ENCODE peak calls at places on chromosomes 16 and 17, in eight cellular contexts. R is IMR-90; E is MCF 10A; N is activated CD8-positive, alpha-beta T cell treated with anti-CD3 and anti-CD28 coated beads for 36 hours; U is GM20000; H is choroid plexus epithelial cell; Q is heart right ventricle; F is cardiac fibroblast. V is an unnamed sample.

GRCh38 chr17:13477180-13477611 is 124.5 kb downstream of the HS3ST3A1 start:
- DNase-seq in R (peak; percentile 75), E (peak; percentile 40), N (no peak), U (no peak), H (peak; percentile 79), Q (no peak), F (peak; percentile 15), V (peak; percentile 10)

GRCh38 chr17:35373984-35374765 is 754 bp upstream of the SLFN11 start:
- DNase-seq in R (peak; percentile 55), E (peak; percentile 14), N (peak; percentile 80), U (peak; percentile 25), H (peak; percentile 44), Q (peak; percentile 46), F (peak; percentile 68), V (peak; percentile 12)

GRCh38 chr16:71626018-71626857 is at the start of gene MARVELD3:
- DNase-seq in R (no peak), E (peak; percentile 76), N (peak; percentile 32), U (peak; percentile 65), H (no peak), Q (no peak), F (no peak), V (peak; percentile 67)

GRCh38 chr16:1426734-1427451 is 4.0 kb upstream of the PERCC1 start:
- DNase-seq in R (no peak), E (no peak), N (no peak), U (no peak), H (no peak), Q (no peak), F (no peak), V (no peak)

GRCh38 chr16:6682142-6682811 is 650.4 kb upstream of the RBFOX1 start:
- DNase-seq in R (no peak), E (no peak), N (peak; percentile 39), U (peak; percentile 24), H (no peak), Q (no peak), F (no peak), V (no peak)

GRCh38 chr17:15890279-15890892 is 54.5 kb upstream of the ADORA2B start:
- DNase-seq in R (no peak), E (no peak), N (no peak), U (no peak), H (no peak), Q (no peak), F (no peak), V (no peak)

GRCh38 chr16:80158766-80159165 is 382.0 kb upstream of the DYNLRB2 start:
- DNase-seq in R (peak; percentile 87), E (peak; percentile 80), N (no peak), U (no peak), H (peak; percentile 56), Q (no peak), F (no peak), V (peak; percentile 98)

GRCh38 chr17:69060835-69061234 is at the start of gene ABCA9:
- DNase-seq in R (peak; percentile 21), E (no peak), N (no peak), U (no peak), H (peak; percentile 96), Q (peak; percentile 33), F (peak; percentile 97), V (no peak)

GRCh38 chr17:4450710-4451316 is 17.1 kb downstream of the SPNS3 start:
- DNase-seq in R (no peak), E (no peak), N (no peak), U (no peak), H (no peak), Q (no peak), F (no peak), V (no peak)

GRCh38 chr16:17205279-17206139 is 265.3 kb downstream of the XYLT1 start:
- DNase-seq in R (peak; percentile 87), E (no peak), N (no peak), U (no peak), H (no peak), Q (no peak), F (no peak), V (no peak)

GRCh38 chr16:8848231-8848938 is 20.4 kb downstream of the CARHSP1 start:
- DNase-seq in R (no peak), E (no peak), N (no peak), U (no peak), H (peak; percentile 30), Q (peak; percentile 3), F (no peak), V (no peak)

GRCh38 chr16:53754938-53755910 is 51.3 kb downstream of the FTO start:
- DNase-seq in R (peak; percentile 60), E (peak; percentile 96), N (no peak), U (no peak), H (peak; percentile 71), Q (no peak), F (peak; percentile 69), V (peak; percentile 91)

GRCh38 chr17:44970136-44970737 is 2.1 kb upstream of the C1QL1 start:
- DNase-seq in R (no peak), E (no peak), N (peak; percentile 59), U (no peak), H (peak; percentile 38), Q (peak; percentile 35), F (peak; percentile 40), V (no peak)

GRCh38 chr17:14323522-14323981 is 22.7 kb downstream of the HS3ST3B1 start:
- DNase-seq in R (no peak), E (no peak), N (no peak), U (no peak), H (no peak), Q (no peak), F (no peak), V (no peak)

GRCh38 chr17:59842901-59843652 is 49.7 kb downstream of the TUBD1 start:
- DNase-seq in R (peak; percentile 97), E (peak; percentile 94), N (peak; percentile 81), U (no peak), H (peak; percentile 97), Q (no peak), F (peak; percentile 97), V (peak; percentile 99)

GRCh38 chr16:74862743-74863244 is 88.2 kb upstream of the FA2H start:
- DNase-seq in R (peak; percentile 47), E (peak; percentile 68), N (peak; percentile 26), U (peak; percentile 80), H (peak; percentile 68), Q (no peak), F (peak; percentile 58), V (peak; percentile 61)

GRCh38 chr17:2083613-2084128 is 28.8 kb downstream of the HIC1 start:
- DNase-seq in R (no peak), E (no peak), N (no peak), U (peak; percentile 75), H (peak; percentile 50), Q (no peak), F (peak; percentile 40), V (no peak)

GRCh38 chr17:29158096-29158495 is 22.1 kb downstream of the MYO18A start:
- DNase-seq in R (no peak), E (no peak), N (no peak), U (no peak), H (no peak), Q (no peak), F (no peak), V (no peak)

GRCh38 chr16:11667824-11668589 is at the start of gene SNN:
- DNase-seq in R (peak; percentile 72), E (peak; percentile 86), N (peak; percentile 88), U (peak; percentile 99), H (peak; percentile 83), Q (peak; percentile 88), F (peak; percentile 89), V (peak; percentile 45)

GRCh38 chr17:46943511-46944393 is 20.8 kb downstream of the GOSR2 start:
- DNase-seq in R (peak; percentile 36), E (no peak), N (peak; percentile 41), U (no peak), H (peak; percentile 55), Q (no peak), F (peak; percentile 36), V (no peak)

GRCh38 chr16:57576429-57576870 is 34.0 kb downstream of the ADGRG5 start:
- DNase-seq in R (peak; percentile 55), E (peak; percentile 73), N (peak; percentile 95), U (peak; percentile 74), H (peak; percentile 81), Q (peak; percentile 66), F (peak; percentile 74), V (peak; percentile 55)
- TF ChIP-seq CTCF in R (peak; percentile 96), E (peak; percentile 97), N (peak; percentile 98), U (peak; percentile 88), H (peak; percentile 99), Q (peak; percentile 90), F (peak; percentile 99), V (peak; percentile 100)

DNA sequence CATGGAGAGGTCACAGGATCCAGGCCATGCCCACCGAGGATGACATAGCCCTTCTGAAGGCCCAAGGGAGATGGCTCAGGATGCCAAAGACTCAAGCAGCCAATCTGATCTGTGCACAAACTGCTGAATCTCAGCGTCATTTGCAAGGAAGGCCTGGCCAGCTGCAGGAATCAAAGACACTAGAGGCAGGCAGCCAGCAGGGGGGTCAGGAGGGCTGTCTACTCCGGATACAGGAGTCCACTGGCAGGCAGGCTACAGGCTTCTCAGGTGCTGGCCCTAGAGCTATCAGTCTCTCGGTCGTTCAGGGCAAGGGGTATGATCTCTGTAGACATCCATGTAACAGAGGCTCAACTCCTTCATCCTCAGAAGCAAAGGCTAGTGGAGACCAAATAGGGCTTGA is 1735.3 kb downstream of the TP53TG3F start:
- DNase-seq in R (no peak), E (no peak), N (no peak), U (no peak), H (no peak), Q (no peak), F (no peak), V (no peak)
- TF ChIP-seq CTCF in R (no peak), E (no peak), N (no peak), U (no peak), H (no peak), Q (no peak), F (no peak), V (no peak)

GRCh38 chr17:41521574-41522261 is 3.0 kb upstream of the KRT15 start:
- DNase-seq in R (peak; percentile 91), E (peak; percentile 87), N (no peak), U (no peak), H (peak; percentile 86), Q (no peak), F (peak; percentile 68), V (peak; percentile 96)
- TF ChIP-seq CTCF in R (no peak), E (no peak), N (no peak), U (no peak), H (peak; percentile 20), Q (no peak), F (peak; percentile 17), V (no peak)

DNA sequence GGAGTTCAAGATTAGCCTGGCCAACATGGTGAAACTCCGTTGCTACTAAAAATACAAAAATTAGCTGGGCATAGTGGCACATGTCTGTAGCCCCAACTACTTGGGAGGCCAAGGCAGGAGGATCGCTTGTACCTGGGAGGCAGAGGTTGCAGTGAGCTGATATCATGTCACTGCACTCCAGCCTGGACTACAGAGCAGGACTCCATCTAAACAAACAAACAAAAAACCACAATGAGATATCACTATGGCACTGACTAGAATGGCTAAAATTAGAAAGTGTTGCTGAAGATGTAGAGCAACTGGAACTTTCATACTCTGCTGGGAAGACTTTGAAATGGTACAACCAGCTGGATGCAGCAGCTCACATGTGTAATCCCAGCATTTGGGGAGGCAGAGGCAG is 6.5 kb upstream of the TNK1 start:
- DNase-seq in R (no peak), E (no peak), N (no peak), U (no peak), H (no peak), Q (no peak), F (no peak), V (no peak)
- TF ChIP-seq CTCF in R (no peak), E (no peak), N (no peak), U (no peak), H (no peak), Q (no peak), F (no peak), V (no peak)

V was measured in bronchial epithelial cell.